ENCODE peak calls at places on chromosomes 2 and 18, in five cellular contexts. One of them, this sample, is unnamed.

GRCh38 chr18:5709476-5710095 is 165.8 kb upstream of the EPB41L3 start:
- DNase-seq in breast epithelium: no peak
- DNase-seq in neuronal stem cell: no peak
- DNase-seq in spleen: no peak
- DNase-seq in stomach: no peak
- DNase-seq in this sample: no peak

GRCh38 chr2:68059769-68060525 is 2.9 kb downstream of the C1D start:
- DNase-seq in breast epithelium: no peak
- DNase-seq in spleen: no peak
- DNase-seq in stomach: no peak
- DNase-seq in neuronal stem cell: no peak
- DNase-seq in this sample: no peak

GRCh38 chr2:164722604-164723338 is 101.5 kb upstream of the GRB14 start:
- DNase-seq in stomach: no peak
- DNase-seq in breast epithelium: no peak
- DNase-seq in spleen: no peak
- DNase-seq in neuronal stem cell: no peak
- DNase-seq in this sample: no peak

GRCh38 chr2:120175000-120175581 is 48.1 kb downstream of the TMEM185B start:
- DNase-seq in breast epithelium: no peak
- DNase-seq in neuronal stem cell: peak; percentile 50
- DNase-seq in stomach: no peak
- DNase-seq in spleen: no peak
- DNase-seq in this sample: peak; percentile 39

GRCh38 chr2:120740765-120741513 is 5.3 kb downstream of the GLI2 start:
- DNase-seq in stomach: no peak
- DNase-seq in spleen: peak; percentile 72
- DNase-seq in breast epithelium: no peak
- DNase-seq in neuronal stem cell: peak; percentile 74
- DNase-seq in this sample: no peak

GRCh38 chr18:23872701-23873550 is 141.6 kb upstream of the TTC39C start:
- DNase-seq in breast epithelium: no peak
- DNase-seq in spleen: no peak
- DNase-seq in neuronal stem cell: no peak
- DNase-seq in stomach: peak; percentile 81
- DNase-seq in this sample: no peak

GRCh38 chr2:223868005-223868404 is 30.6 kb upstream of the AP1S3 start:
- DNase-seq in breast epithelium: no peak
- DNase-seq in spleen: no peak
- DNase-seq in stomach: no peak
- DNase-seq in neuronal stem cell: no peak
- DNase-seq in this sample: no peak

GRCh38 chr18:1965016-1965415 is 606.3 kb downstream of the METTL4 start:
- DNase-seq in breast epithelium: no peak
- DNase-seq in neuronal stem cell: no peak
- DNase-seq in spleen: no peak
- DNase-seq in stomach: no peak
- DNase-seq in this sample: no peak

GRCh38 chr2:63192889-63193778 is 142.5 kb downstream of the OTX1 start:
- DNase-seq in stomach: no peak
- DNase-seq in breast epithelium: no peak
- DNase-seq in spleen: no peak
- DNase-seq in neuronal stem cell: no peak
- DNase-seq in this sample: no peak

GRCh38 chr2:229870903-229871650 is 50.7 kb downstream of the TRIP12 start:
- DNase-seq in spleen: no peak
- DNase-seq in breast epithelium: no peak
- DNase-seq in stomach: no peak
- DNase-seq in neuronal stem cell: no peak
- DNase-seq in this sample: peak; percentile 24

GRCh38 chr2:233542507-233542906 is 24.1 kb downstream of the USP40 start:
- DNase-seq in neuronal stem cell: no peak
- DNase-seq in stomach: no peak
- DNase-seq in spleen: no peak
- DNase-seq in breast epithelium: no peak
- DNase-seq in this sample: no peak

GRCh38 chr2:99153921-99154604 is 679 bp downstream of the TSGA10 start:
- DNase-seq in stomach: no peak
- DNase-seq in spleen: no peak
- DNase-seq in breast epithelium: no peak
- DNase-seq in neuronal stem cell: no peak
- DNase-seq in this sample: no peak

GRCh38 chr2:223122706-223123265 is 70.8 kb downstream of the KCNE4 start:
- DNase-seq in spleen: no peak
- DNase-seq in stomach: no peak
- DNase-seq in neuronal stem cell: no peak
- DNase-seq in breast epithelium: no peak
- DNase-seq in this sample: no peak

GRCh38 chr2:2848621-2849443 is 517.8 kb upstream of the MYT1L start:
- DNase-seq in stomach: no peak
- DNase-seq in breast epithelium: no peak
- DNase-seq in neuronal stem cell: peak; percentile 24
- DNase-seq in spleen: peak; percentile 50
- DNase-seq in this sample: no peak

GRCh38 chr2:46275995-46276394 is 21.2 kb upstream of the EPAS1 start:
- DNase-seq in spleen: peak; percentile 89
- DNase-seq in stomach: no peak
- DNase-seq in breast epithelium: no peak
- DNase-seq in neuronal stem cell: no peak
- DNase-seq in this sample: no peak

GRCh38 chr2:64937341-64938230 is 51.6 kb upstream of the SLC1A4 start:
- DNase-seq in neuronal stem cell: no peak
- DNase-seq in spleen: peak; percentile 91
- DNase-seq in stomach: no peak
- DNase-seq in breast epithelium: no peak
- DNase-seq in this sample: no peak

GRCh38 chr2:28753043-28753683 is 1.5 kb downstream of the PPP1CB start:
- DNase-seq in breast epithelium: peak; percentile 68
- DNase-seq in stomach: peak; percentile 73
- DNase-seq in spleen: peak; percentile 79
- DNase-seq in neuronal stem cell: no peak
- DNase-seq in this sample: peak; percentile 34

GRCh38 chr2:138827426-138828054 is 47.4 kb upstream of the NXPH2 start:
- DNase-seq in spleen: no peak
- DNase-seq in breast epithelium: no peak
- DNase-seq in neuronal stem cell: peak; percentile 69
- DNase-seq in stomach: no peak
- DNase-seq in this sample: peak; percentile 79

GRCh38 chr2:127619901-127620705 is 25.9 kb upstream of the GPR17 start:
- DNase-seq in stomach: peak; percentile 9
- DNase-seq in spleen: peak; percentile 73
- DNase-seq in breast epithelium: peak; percentile 17
- DNase-seq in neuronal stem cell: no peak
- DNase-seq in this sample: no peak

GRCh38 chr18:8933714-8934284 is 168.7 kb upstream of the NDUFV2 start:
- DNase-seq in neuronal stem cell: no peak
- DNase-seq in spleen: no peak
- DNase-seq in stomach: no peak
- DNase-seq in breast epithelium: no peak
- DNase-seq in this sample: no peak

GRCh38 chr2:20925265-20925889 is 102.5 kb upstream of the LDAH start:
- DNase-seq in breast epithelium: no peak
- DNase-seq in neuronal stem cell: peak; percentile 55
- DNase-seq in stomach: no peak
- DNase-seq in spleen: no peak
- DNase-seq in this sample: no peak

GRCh38 chr2:17470855-17471641 is 47.2 kb downstream of the RAD51AP2 start:
- DNase-seq in breast epithelium: no peak
- DNase-seq in stomach: no peak
- DNase-seq in spleen: no peak
- DNase-seq in neuronal stem cell: peak; percentile 6
- DNase-seq in this sample: peak; percentile 34

GRCh38 chr2:16663121-16663905 is 2.3 kb downstream of the CYRIA start:
- DNase-seq in spleen: no peak
- DNase-seq in breast epithelium: no peak
- DNase-seq in neuronal stem cell: no peak
- DNase-seq in stomach: no peak
- DNase-seq in this sample: no peak

GRCh38 chr2:176751828-176752227 is 460.8 kb upstream of the HNRNPA3 start:
- DNase-seq in neuronal stem cell: no peak
- DNase-seq in spleen: no peak
- DNase-seq in stomach: no peak
- DNase-seq in breast epithelium: no peak
- DNase-seq in this sample: no peak

GRCh38 chr2:136058951-136059530 is 58.9 kb downstream of the CXCR4 start:
- DNase-seq in spleen: no peak
- DNase-seq in breast epithelium: no peak
- DNase-seq in stomach: no peak
- DNase-seq in neuronal stem cell: no peak
- DNase-seq in this sample: no peak

GRCh38 chr2:66301073-66301766 is 133.7 kb upstream of the MEIS1 start:
- DNase-seq in neuronal stem cell: no peak
- DNase-seq in stomach: no peak
- DNase-seq in spleen: no peak
- DNase-seq in breast epithelium: no peak
- DNase-seq in this sample: no peak

GRCh38 chr2:167972020-167972419 is 275.4 kb downstream of the STK39 start:
- DNase-seq in breast epithelium: no peak
- DNase-seq in neuronal stem cell: no peak
- DNase-seq in spleen: no peak
- DNase-seq in stomach: no peak
- DNase-seq in this sample: no peak
- H3K9me3 ChIP-seq in breast epithelium: no peaks in the 10 kb centered on the region
- H3K9me3 ChIP-seq in neuronal stem cell: peaks cover 39% of the 10 kb centered on the region
- H3K9me3 ChIP-seq in spleen: peaks cover 28% of the 10 kb centered on the region
- H3K9me3 ChIP-seq in stomach: no peaks in the 10 kb centered on the region
- H3K9me3 ChIP-seq in this sample: peaks cover 7% of the 10 kb centered on the region

GRCh38 chr2:72043985-72044384 is 103.7 kb downstream of the CYP26B1 start:
- DNase-seq in stomach: no peak
- DNase-seq in breast epithelium: no peak
- DNase-seq in spleen: no peak
- DNase-seq in neuronal stem cell: no peak
- DNase-seq in this sample: no peak
- H3K9me3 ChIP-seq in stomach: no peaks in the 10 kb centered on the region
- H3K9me3 ChIP-seq in breast epithelium: peaks cover 11% of the 10 kb centered on the region
- H3K9me3 ChIP-seq in spleen: peaks cover 29% of the 10 kb centered on the region
- H3K9me3 ChIP-seq in neuronal stem cell: peaks cover 3% of the 10 kb centered on the region
- H3K9me3 ChIP-seq in this sample: no peaks in the 10 kb centered on the region

DNA sequence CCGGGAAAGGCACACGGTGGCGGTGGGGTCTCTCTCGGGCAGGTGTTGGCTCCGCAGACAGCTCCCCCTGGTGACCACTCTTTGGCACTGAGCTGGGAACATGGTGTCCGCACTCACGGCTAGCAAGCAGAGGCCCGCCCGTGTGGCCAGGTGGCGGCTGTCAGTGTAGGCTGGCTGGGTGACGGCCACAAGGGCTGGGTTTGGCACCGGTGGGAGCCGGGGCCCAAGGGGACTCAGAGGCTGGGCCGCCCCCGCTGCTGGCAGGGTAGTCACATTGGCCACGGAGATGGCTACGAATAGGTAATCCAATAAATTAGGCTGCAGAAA is 1071.7 kb downstream of the RPIA start:
- DNase-seq in spleen: peak; percentile 75
- DNase-seq in stomach: peak; percentile 25
- DNase-seq in neuronal stem cell: no peak
- DNase-seq in breast epithelium: no peak
- DNase-seq in this sample: no peak
- H3K9me3 ChIP-seq in spleen: peaks cover 34% of the 10 kb centered on the region
- H3K9me3 ChIP-seq in stomach: no peaks in the 10 kb centered on the region
- H3K9me3 ChIP-seq in neuronal stem cell: no peaks in the 10 kb centered on the region
- H3K9me3 ChIP-seq in breast epithelium: peaks cover 47% of the 10 kb centered on the region
- H3K9me3 ChIP-seq in this sample: no peaks in the 10 kb centered on the region

DNA sequence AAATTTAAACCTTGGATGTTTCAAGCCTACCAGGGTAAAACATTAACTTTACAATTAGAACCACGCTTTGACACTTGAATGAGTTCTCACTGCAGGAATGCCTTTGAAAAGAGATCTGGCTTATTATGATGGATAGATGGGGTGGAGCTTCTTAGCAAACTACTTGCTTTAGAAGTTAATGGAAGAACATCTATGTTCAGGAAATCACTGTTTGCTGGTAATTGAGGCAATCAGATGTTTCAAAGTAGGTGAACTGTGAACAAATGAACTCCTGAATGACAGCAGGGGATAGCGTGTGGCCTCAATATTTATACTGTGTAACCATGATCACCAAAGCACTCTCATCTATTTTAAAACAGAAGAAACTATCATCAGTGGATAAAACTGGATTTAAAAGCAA is 383.6 kb downstream of the PIK3C3 start:
- DNase-seq in stomach: no peak
- DNase-seq in breast epithelium: no peak
- DNase-seq in neuronal stem cell: no peak
- DNase-seq in spleen: no peak
- DNase-seq in this sample: no peak
- H3K9me3 ChIP-seq in stomach: no peaks in the 10 kb centered on the region
- H3K9me3 ChIP-seq in breast epithelium: no peaks in the 10 kb centered on the region
- H3K9me3 ChIP-seq in neuronal stem cell: peaks cover 8% of the 10 kb centered on the region
- H3K9me3 ChIP-seq in spleen: peaks cover 7% of the 10 kb centered on the region
- H3K9me3 ChIP-seq in this sample: no peaks in the 10 kb centered on the region

GRCh38 chr18:70334264-70334663 is 45.4 kb downstream of the SOCS6 start:
- DNase-seq in spleen: no peak
- DNase-seq in breast epithelium: no peak
- DNase-seq in neuronal stem cell: no peak
- DNase-seq in stomach: no peak
- DNase-seq in this sample: no peak

GRCh38 chr18:70333757-70334156 is 44.9 kb downstream of the SOCS6 start:
- DNase-seq in stomach: no peak
- DNase-seq in spleen: no peak
- DNase-seq in breast epithelium: no peak
- DNase-seq in neuronal stem cell: no peak
- DNase-seq in this sample: no peak

GRCh38 chr18:70331456-70332097 is 42.7 kb downstream of the SOCS6 start:
- DNase-seq in breast epithelium: no peak
- DNase-seq in neuronal stem cell: no peak
- DNase-seq in stomach: no peak
- DNase-seq in spleen: no peak
- DNase-seq in this sample: no peak

GRCh38 chr18:70333316-70333715 is 44.5 kb downstream of the SOCS6 start:
- DNase-seq in stomach: no peak
- DNase-seq in spleen: no peak
- DNase-seq in neuronal stem cell: no peak
- DNase-seq in breast epithelium: no peak
- DNase-seq in this sample: no peak

DNA sequence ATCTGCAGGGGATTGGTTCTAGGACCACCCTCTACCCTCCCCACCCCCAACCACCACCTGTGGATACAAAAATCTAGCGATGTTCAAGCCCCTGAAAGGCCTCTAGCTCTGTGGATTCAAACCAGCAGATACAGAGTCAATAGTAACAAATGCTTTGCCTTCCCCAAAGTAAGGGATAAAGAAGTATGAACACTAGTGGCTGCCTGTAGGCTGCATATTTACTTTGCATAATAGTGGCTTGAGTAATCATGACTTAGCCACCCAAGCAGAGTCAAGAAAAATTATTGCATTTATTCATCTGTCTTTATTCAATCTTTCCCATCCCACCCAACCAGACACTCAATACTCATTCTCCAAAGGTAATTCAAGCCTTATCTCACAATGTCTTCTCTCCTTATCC is 43.8 kb downstream of the SOCS6 start:
- DNase-seq in breast epithelium: no peak
- DNase-seq in stomach: no peak
- DNase-seq in spleen: no peak
- DNase-seq in neuronal stem cell: no peak
- DNase-seq in this sample: no peak
- H3K9me3 ChIP-seq in breast epithelium: no peaks in the 10 kb centered on the region
- H3K9me3 ChIP-seq in stomach: no peaks in the 10 kb centered on the region
- H3K9me3 ChIP-seq in spleen: peaks cover 11% of the 10 kb centered on the region
- H3K9me3 ChIP-seq in neuronal stem cell: no peaks in the 10 kb centered on the region
- H3K9me3 ChIP-seq in this sample: no peaks in the 10 kb centered on the region